ENCODE peak calls at places on chromosomes 1 and 21, in seven cellular contexts. E is GM12865, B is epithelial cell of esophagus, Q is lung, F is NT2/D1, R is body of pancreas, J is cardiac muscle cell. Z is an unnamed sample.

GRCh38 chr1:118151312-118151937 is 33.6 kb downstream of the SPAG17 start:
- DNase-seq in B (peak), F (peak), Q (peak), J (peak), R (peak), E (peak), Z (peak)

GRCh38 chr21:24658016-24658415 is 949.3 kb downstream of the MRPL39 start:
- DNase-seq in E (no peak), J (no peak), F (no peak), Q (no peak), R (no peak), B (no peak), Z (no peak)

GRCh38 chr1:156677616-156678596 is 699 bp upstream of the NES start:
- DNase-seq in J (peak), F (no peak), R (peak), Q (no peak), E (peak), B (peak), Z (peak)

GRCh38 chr1:76142771-76143540 is 68.4 kb downstream of the ST6GALNAC3 start:
- DNase-seq in J (no peak), E (no peak), R (no peak), B (peak), F (no peak), Q (no peak), Z (no peak)

GRCh38 chr1:24127801-24128363 is 15.1 kb downstream of the IL22RA1 start:
- DNase-seq in E (no peak), B (no peak), Q (no peak), R (peak), F (no peak), J (no peak), Z (no peak)

GRCh38 chr21:27580276-27580675 is 613.4 kb upstream of the ADAMTS5 start:
- DNase-seq in E (no peak), Q (no peak), B (peak), R (no peak), F (no peak), J (no peak), Z (no peak)

GRCh38 chr1:97489834-97490233 is 431.0 kb downstream of the DPYD start:
- DNase-seq in B (peak), Q (no peak), J (no peak), F (no peak), E (no peak), R (no peak), Z (no peak)

GRCh38 chr1:231147896-231148295 is 14.0 kb upstream of the TRIM67 start:
- DNase-seq in B (no peak), Q (no peak), E (no peak), F (no peak), J (no peak), R (no peak), Z (no peak)

GRCh38 chr1:115288799-115289198 is 49.2 kb downstream of the NGF start:
- DNase-seq in F (no peak), Q (no peak), J (no peak), R (no peak), B (no peak), E (no peak), Z (no peak)

GRCh38 chr1:15004396-15004795 is 149.2 kb upstream of the TMEM51 start:
- DNase-seq in Q (no peak), F (no peak), J (no peak), E (peak), R (peak), B (peak), Z (no peak)

GRCh38 chr1:227322376-227322775 is 4.1 kb upstream of the CDC42BPA start:
- DNase-seq in J (no peak), Q (no peak), F (no peak), R (no peak), E (no peak), B (no peak), Z (no peak)

GRCh38 chr1:227323956-227324267 is 5.6 kb upstream of the CDC42BPA start:
- DNase-seq in E (no peak), J (no peak), B (no peak), R (no peak), F (no peak), Q (no peak), Z (no peak)

GRCh38 chr1:227325195-227325594 is 6.9 kb upstream of the CDC42BPA start:
- DNase-seq in J (no peak), E (no peak), F (no peak), Q (no peak), B (no peak), R (no peak), Z (no peak)

GRCh38 chr1:227321035-227321434 is 2.7 kb upstream of the CDC42BPA start:
- DNase-seq in B (no peak), Q (no peak), J (no peak), E (no peak), F (no peak), R (no peak), Z (no peak)

DNA sequence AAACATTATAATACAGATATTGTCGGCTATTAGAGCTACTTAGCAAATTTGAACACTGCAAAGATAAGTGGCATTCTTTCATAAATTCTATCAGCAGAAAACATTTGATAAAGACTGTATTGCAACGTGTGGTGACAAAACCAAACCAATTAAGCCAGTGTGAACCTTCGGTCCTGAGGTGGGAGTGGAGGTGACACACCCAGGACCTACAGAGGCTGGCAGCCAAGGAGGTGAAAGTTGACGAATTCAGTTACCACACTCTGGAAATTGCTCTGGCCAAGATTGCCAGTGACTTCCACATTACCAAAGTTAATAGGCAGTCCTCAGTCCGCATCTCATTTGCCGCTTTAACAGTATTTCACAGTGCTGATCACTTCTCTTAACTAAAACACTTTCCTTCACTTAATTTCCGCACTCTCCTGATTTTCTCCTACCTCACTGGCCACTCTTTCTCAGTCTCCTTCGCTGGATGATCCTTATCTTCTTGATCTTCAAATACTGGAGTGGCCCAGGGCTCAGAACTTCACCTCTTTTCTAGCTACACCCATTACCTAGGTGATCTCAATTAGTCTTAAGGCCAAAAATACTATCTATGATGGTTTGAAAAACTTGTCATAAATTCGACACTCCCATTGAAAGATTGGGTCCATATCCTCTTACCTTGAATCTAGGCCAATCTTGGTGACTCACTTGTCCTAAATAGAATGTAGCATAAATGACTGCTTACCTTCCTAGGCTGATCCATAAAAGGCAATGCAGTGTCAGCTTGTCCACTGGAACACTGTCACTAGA is 5.1 kb upstream of the CDC42BPA start:
- DNase-seq in B (peak), F (no peak), J (no peak), E (no peak), R (peak), Q (no peak), Z (no peak)
- H3K4me3 ChIP-seq in B (no peak), F (no peak), J (no peak), E (no peak), R (no peak), Q (no peak), Z (no peak)

GRCh38 chr1:50971748-50972305 is 1.8 kb downstream of the CDKN2C start:
- DNase-seq in E (peak), R (no peak), B (no peak), Q (no peak), F (no peak), J (no peak), Z (no peak)
- H3K4me3 ChIP-seq in E (peak), R (no peak), B (no peak), Q (no peak), F (no peak), J (no peak), Z (peak)

DNA sequence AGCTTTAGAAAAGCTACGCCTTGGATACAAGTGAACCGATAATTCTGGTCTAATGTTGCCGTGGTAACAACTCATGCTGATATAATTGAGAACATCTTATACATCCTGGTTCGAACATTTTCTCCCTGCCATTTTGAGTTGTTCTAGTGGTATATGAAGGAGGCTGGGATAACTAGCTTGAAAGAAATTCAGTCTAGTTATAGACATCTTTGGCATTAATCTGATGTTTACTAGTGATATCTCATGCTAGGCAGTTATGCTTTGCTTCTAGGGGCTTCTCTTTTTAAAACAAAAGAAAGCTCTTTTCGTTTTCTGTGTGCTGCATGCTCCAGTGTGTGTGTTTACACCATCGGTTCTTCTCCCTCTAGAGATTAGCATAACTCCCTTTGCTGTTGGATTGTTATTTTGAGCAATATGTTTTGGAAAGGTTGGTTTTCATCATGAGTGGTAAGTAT is 20.5 kb downstream of the PRKACB start:
- DNase-seq in J (no peak), R (no peak), F (no peak), Q (no peak), E (no peak), B (no peak), Z (no peak)
- H3K4me3 ChIP-seq in J (no peak), R (no peak), F (no peak), Q (no peak), E (no peak), B (no peak), Z (peak)

GRCh38 chr1:165352442-165353293 is 3.8 kb downstream of the LMX1A start:
- DNase-seq in Q (no peak), J (peak), R (no peak), E (no peak), F (no peak), B (no peak), Z (no peak)
- H3K4me3 ChIP-seq in Q (no peak), J (peak), R (no peak), E (no peak), F (peak), B (no peak), Z (no peak)

GRCh38 chr1:40385437-40386310 is 12.1 kb downstream of the SMAP2 start:
- DNase-seq in Q (no peak), F (no peak), J (no peak), E (peak), B (no peak), R (no peak), Z (no peak)
- H3K4me3 ChIP-seq in Q (no peak), F (no peak), J (no peak), E (peak), B (no peak), R (no peak), Z (no peak)